ENCODE peak calls at places on chromosomes 3 and 15, in ten cellular contexts. I, O, B, F, C, V, L, X, A and S are unnamed samples.

GRCh38 chr3:124512881-124513609 is 217.2 kb upstream of the UMPS start:
- DNase-seq in V (no peak), C (no peak), A (no peak), F (no peak), X (no peak), B (no peak), L (no peak), I (no peak), O (no peak), S (no peak)

GRCh38 chr15:28963711-28964081 is 77.9 kb downstream of the APBA2 start:
- DNase-seq in I (no peak), B (no peak), A (no peak), C (no peak), F (no peak), X (no peak), L (no peak), O (no peak), V (no peak), S (no peak)

GRCh38 chr15:78654272-78654671 is 13.3 kb upstream of the CHRNB4 start:
- DNase-seq in V (no peak), L (no peak), B (no peak), I (no peak), O (no peak), C (no peak), F (no peak), A (no peak), X (no peak), S (no peak)

GRCh38 chr3:98782826-98783500 is 19.8 kb downstream of the ST3GAL6 start:
- DNase-seq in F (no peak), V (no peak), L (no peak), B (no peak), C (no peak), I (no peak), X (no peak), O (no peak), A (no peak), S (no peak)

GRCh38 chr3:33597257-33597689 is 120.8 kb downstream of the CLASP2 start:
- DNase-seq in I (no peak), F (no peak), A (no peak), O (no peak), V (no peak), L (no peak), B (no peak), X (no peak), C (no peak), S (no peak)

GRCh38 chr15:75327005-75327404 is 8.9 kb upstream of the COMMD4 start:
- DNase-seq in F (no peak), C (no peak), B (no peak), O (no peak), A (no peak), I (no peak), V (no peak), X (no peak), L (no peak), S (no peak)

GRCh38 chr3:13633176-13633575 is 84.3 kb downstream of the FBLN2 start:
- DNase-seq in L (no peak), V (no peak), A (no peak), X (no peak), I (no peak), O (no peak), F (no peak), C (no peak), B (no peak), S (no peak)

GRCh38 chr3:16012086-16012485 is 162.4 kb upstream of the GALNT15 start:
- DNase-seq in V (peak; percentile 68), L (no peak), B (no peak), X (no peak), F (no peak), C (no peak), I (peak; percentile 26), A (peak; percentile 55), O (no peak), S (no peak)

GRCh38 chr3:81249540-81250029 is 511.9 kb downstream of the GBE1 start:
- DNase-seq in I (peak; percentile 64), C (no peak), X (no peak), V (no peak), A (peak; percentile 1), F (no peak), O (peak; percentile 21), B (no peak), L (no peak), S (no peak)

GRCh38 chr15:65196637-65197336 is 11.6 kb upstream of the CLPX start:
- DNase-seq in O (no peak), A (no peak), V (no peak), L (no peak), F (no peak), I (no peak), B (no peak), X (no peak), C (no peak), S (no peak)

GRCh38 chr15:85886345-85886935 is 91.7 kb upstream of the KLHL25 start:
- DNase-seq in F (no peak), X (no peak), V (no peak), O (no peak), I (no peak), A (no peak), B (no peak), L (no peak), C (no peak), S (no peak)

GRCh38 chr3:195892355-195893120 is 15.8 kb downstream of the TNK2 start:
- DNase-seq in V (peak; percentile 72), A (peak; percentile 83), O (no peak), C (no peak), I (peak; percentile 85), X (no peak), B (no peak), L (peak; percentile 27), F (no peak), S (no peak)

GRCh38 chr3:46537789-46538188 is 28.3 kb downstream of the LRRC2 start:
- DNase-seq in L (no peak), V (no peak), B (no peak), O (no peak), I (no peak), C (no peak), F (no peak), X (no peak), A (no peak), S (no peak)

GRCh38 chr15:98611031-98611430 is 37.3 kb upstream of the IGF1R start:
- DNase-seq in B (no peak), X (no peak), L (no peak), A (no peak), C (no peak), V (no peak), F (no peak), I (no peak), O (no peak), S (no peak)

GRCh38 chr3:124951511-124952390 is 17.2 kb upstream of the MUC13 start:
- DNase-seq in V (no peak), F (no peak), A (no peak), O (no peak), C (no peak), I (peak; percentile 60), X (no peak), B (no peak), L (no peak), S (no peak)